ENCODE peak calls at places on chromosome 21, in five cellular contexts. L, X, B, J and H are unnamed samples.

GRCh38 chr21:42721341-42721824 is 68.0 kb downstream of the PDE9A start:
- DNase-seq in L (peak), X (peak), B (no peak), J (no peak), H (no peak)

GRCh38 chr21:34499116-34499515 is 12.9 kb downstream of the KCNE1 start:
- DNase-seq in L (no peak), X (no peak), B (no peak), J (no peak), H (no peak)

GRCh38 chr21:41142051-41142795 is 25.7 kb upstream of the BACE2 start:
- DNase-seq in L (peak), X (peak), B (peak), J (peak), H (peak)

GRCh38 chr21:16563111-16563510 is 833.3 kb downstream of the USP25 start:
- DNase-seq in L (no peak), X (no peak), B (no peak), J (no peak), H (no peak)

GRCh38 chr21:46285761-46286667 is at the start of gene YBEY:
- DNase-seq in L (peak), X (peak), B (peak), J (peak), H (peak)

GRCh38 chr21:26850116-26850643 is 5.0 kb upstream of the ADAMTS1 start:
- DNase-seq in L (peak), X (peak), B (peak), J (peak), H (peak)

GRCh38 chr21:45994086-45994661 is 12.6 kb downstream of the COL6A1 start:
- DNase-seq in L (no peak), X (peak), B (no peak), J (no peak), H (no peak)

GRCh38 chr21:45405819-45406762 is 1.1 kb downstream of the COL18A1 start:
- DNase-seq in L (no peak), X (peak), B (no peak), J (no peak), H (no peak)

GRCh38 chr21:35095859-35096291 is 46.8 kb upstream of the RUNX1 start:
- DNase-seq in L (peak), X (no peak), B (no peak), J (peak), H (no peak)

GRCh38 chr21:41207401-41208388 is 39.7 kb downstream of the BACE2 start:
- DNase-seq in L (peak), X (peak), B (no peak), J (peak), H (peak)

GRCh38 chr21:35424122-35424521 is 375.0 kb upstream of the RUNX1 start:
- DNase-seq in L (no peak), X (no peak), B (no peak), J (no peak), H (no peak)

GRCh38 chr21:34282223-34282622 is 81.6 kb upstream of the KCNE2 start:
- DNase-seq in L (no peak), X (peak), B (no peak), J (peak), H (no peak)

GRCh38 chr21:28516011-28516410 is 476.7 kb downstream of the LTN1 start:
- DNase-seq in L (no peak), X (no peak), B (no peak), J (no peak), H (no peak)

GRCh38 chr21:45032977-45033705 is 41.2 kb upstream of the ADARB1 start:
- DNase-seq in L (peak), X (no peak), B (no peak), J (no peak), H (no peak)

GRCh38 chr21:32340863-32341848 is 42.5 kb downstream of the MRAP start:
- DNase-seq in L (no peak), X (no peak), B (no peak), J (no peak), H (no peak)

GRCh38 chr21:34949045-34949444 is 100.1 kb downstream of the RUNX1 start:
- DNase-seq in L (no peak), X (no peak), B (no peak), J (no peak), H (no peak)

GRCh38 chr21:31236528-31236927 is 107.5 kb downstream of the TIAM1 start:
- DNase-seq in L (no peak), X (no peak), B (no peak), J (no peak), H (no peak)

GRCh38 chr21:28111151-28111619 is 881.5 kb downstream of the LTN1 start:
- DNase-seq in L (peak), X (peak), B (no peak), J (peak), H (peak)

GRCh38 chr21:37855568-37856391 is 60.5 kb downstream of the KCNJ6 start:
- DNase-seq in L (peak), X (peak), B (no peak), J (peak), H (peak)

GRCh38 chr21:18138507-18138906 is 106.1 kb upstream of the CHODL start:
- DNase-seq in L (no peak), X (no peak), B (no peak), J (no peak), H (no peak)

GRCh38 chr21:22758478-22758877 is 1760.3 kb downstream of the NCAM2 start:
- DNase-seq in L (no peak), X (peak), B (no peak), J (no peak), H (no peak)

GRCh38 chr21:38965910-38966504 is 160.3 kb downstream of the ETS2 start:
- DNase-seq in L (peak), X (no peak), B (no peak), J (no peak), H (peak)

GRCh38 chr21:38389891-38390290 is 108.4 kb downstream of the ERG start:
- DNase-seq in L (no peak), X (no peak), B (no peak), J (no peak), H (no peak)

GRCh38 chr21:45511007-45511406 is 31.2 kb downstream of the SLC19A1 start:
- DNase-seq in L (no peak), X (no peak), B (no peak), J (no peak), H (no peak)

GRCh38 chr21:44083631-44084291 is 23.4 kb upstream of the PWP2 start:
- DNase-seq in L (no peak), X (no peak), B (no peak), J (no peak), H (no peak)

GRCh38 chr21:32094792-32095191 is 184.1 kb downstream of the MIS18A start:
- DNase-seq in L (peak), X (peak), B (no peak), J (peak), H (no peak)

GRCh38 chr21:44872568-44873355 is 728 bp downstream of the PTTG1IP start:
- DNase-seq in L (peak), X (peak), B (no peak), J (no peak), H (peak)

GRCh38 chr21:33229776-33230517 is at the start of gene IFNAR2:
- DNase-seq in L (peak), X (peak), B (peak), J (peak), H (no peak)

GRCh38 chr21:25220169-25220568 is 387.1 kb downstream of the MRPL39 start:
- DNase-seq in L (no peak), X (no peak), B (no peak), J (no peak), H (no peak)

GRCh38 chr21:34338226-34338625 is 25.6 kb upstream of the KCNE2 start:
- DNase-seq in L (no peak), X (no peak), B (no peak), J (no peak), H (no peak)